ENCODE peak calls at places on chromosome 16, in five cellular contexts. J is foreskin fibroblast; D is CD4-positive, alpha-beta T cell; N is epithelial cell of esophagus; R is fibroblast of pulmonary artery. O is an unnamed sample.

GRCh38 chr16:52515068-52515671 is 31.8 kb downstream of the TOX3 start:
- DNase-seq in J (no peak), D (no peak), N (no peak), R (no peak), O (no peak)

GRCh38 chr16:75198135-75198600 is 8.8 kb downstream of the CTRB2 start:
- DNase-seq in J (peak), D (no peak), N (no peak), R (peak), O (no peak)

GRCh38 chr16:53991181-53992056 is 287.5 kb downstream of the FTO start:
- DNase-seq in J (no peak), D (no peak), N (peak), R (peak), O (no peak)

GRCh38 chr16:87615621-87616041 is 13.3 kb downstream of the JPH3 start:
- DNase-seq in J (no peak), D (no peak), N (no peak), R (no peak), O (no peak)

GRCh38 chr16:29230671-29231091 is 175.8 kb downstream of the NPIPB11 start:
- DNase-seq in J (peak), D (no peak), N (peak), R (no peak), O (no peak)

GRCh38 chr16:57995721-57996405 is 4.6 kb downstream of the ZNF319 start:
- DNase-seq in J (no peak), D (no peak), N (no peak), R (no peak), O (no peak)

GRCh38 chr16:73033271-73033998 is 14.5 kb downstream of the ZFHX3 start:
- DNase-seq in J (no peak), D (no peak), N (no peak), R (no peak), O (no peak)

GRCh38 chr16:82891918-82892317 is 265.1 kb downstream of the CDH13 start:
- DNase-seq in J (no peak), D (no peak), N (peak), R (no peak), O (no peak)

GRCh38 chr16:71780521-71781089 is 28.0 kb downstream of the AP1G1 start:
- DNase-seq in J (no peak), D (no peak), N (no peak), R (no peak), O (no peak)

GRCh38 chr16:60902114-60902513 is 1134.1 kb downstream of the CDH8 start:
- DNase-seq in J (no peak), D (no peak), N (no peak), R (no peak), O (no peak)

GRCh38 chr16:9645911-9646310 is 536.3 kb downstream of the GRIN2A start:
- DNase-seq in J (no peak), D (no peak), N (no peak), R (no peak), O (no peak)

GRCh38 chr16:57045694-57046381 is 46.5 kb upstream of the CPNE2 start:
- DNase-seq in J (peak), D (peak), N (peak), R (peak), O (peak)

GRCh38 chr16:75402174-75402820 is 31.0 kb downstream of the CFDP1 start:
- DNase-seq in J (no peak), D (no peak), N (peak), R (peak), O (peak)

GRCh38 chr16:10514369-10515055 is 65.9 kb downstream of the EMP2 start:
- DNase-seq in J (peak), D (peak), N (peak), R (peak), O (peak)

GRCh38 chr16:50448522-50448921 is 79.7 kb upstream of the BRD7 start:
- DNase-seq in J (no peak), D (no peak), N (no peak), R (no peak), O (no peak)

GRCh38 chr16:58329147-58329546 is 34.3 kb upstream of the PRSS54 start:
- DNase-seq in J (peak), D (no peak), N (peak), R (peak), O (no peak)

GRCh38 chr16:9151597-9151996 is 60.2 kb downstream of the HAPSTR1 start:
- DNase-seq in J (peak), D (no peak), N (no peak), R (peak), O (no peak)

GRCh38 chr16:30985401-30986128 is 558 bp downstream of the HSD3B7 start:
- DNase-seq in J (peak), D (no peak), N (peak), R (no peak), O (peak)

GRCh38 chr16:2205967-2206313 is 686 bp downstream of the MLST8 start:
- DNase-seq in J (no peak), D (no peak), N (no peak), R (no peak), O (no peak)

GRCh38 chr16:85296859-85297698 is 184.8 kb upstream of the CIBAR2 start:
- DNase-seq in J (no peak), D (peak), N (peak), R (peak), O (peak)